ENCODE peak calls at places on chromosomes 3 and 15, in six cellular contexts. O is breast epithelium, N is HepG2, S is K562, H is sigmoid colon, Z is prostate gland. Q is an unnamed sample.

GRCh38 chr3:88301273-88302002 is 151.7 kb downstream of the C3orf38 start:
- DNase-seq in O (no peak), N (no peak), S (no peak), H (no peak), Z (no peak), Q (no peak)

GRCh38 chr3:69558912-69559311 is 173.0 kb upstream of the FRMD4B start:
- DNase-seq in O (no peak), N (no peak), S (no peak), H (peak; percentile 76), Z (peak; percentile 84), Q (peak; percentile 11)

GRCh38 chr3:59286791-59287531 is 237.1 kb upstream of the CFAP20DC start:
- DNase-seq in O (no peak), N (no peak), S (no peak), H (no peak), Z (no peak), Q (no peak)

GRCh38 chr3:29922990-29923746 is 642.3 kb downstream of the RBMS3 start:
- DNase-seq in O (no peak), N (peak; percentile 54), S (no peak), H (peak; percentile 65), Z (no peak), Q (peak; percentile 85)

GRCh38 chr3:88003115-88003755 is 55.6 kb downstream of the CGGBP1 start:
- DNase-seq in O (no peak), N (peak; percentile 32), S (peak; percentile 60), H (no peak), Z (no peak), Q (peak; percentile 64)

GRCh38 chr15:59276225-59277178 is 69.9 kb downstream of the LDHAL6B start:
- DNase-seq in O (no peak), N (peak; percentile 96), S (no peak), H (no peak), Z (no peak), Q (no peak)

GRCh38 chr3:67291287-67292252 is 293.5 kb downstream of the KBTBD8 start:
- DNase-seq in O (no peak), N (peak; percentile 59), S (no peak), H (no peak), Z (no peak), Q (no peak)

GRCh38 chr3:21294768-21295167 is 456.2 kb downstream of the ZNF385D start:
- DNase-seq in O (no peak), N (no peak), S (no peak), H (no peak), Z (no peak), Q (no peak)

GRCh38 chr3:169771651-169772529 is 1.3 kb upstream of the MYNN start:
- DNase-seq in O (no peak), N (peak; percentile 79), S (peak; percentile 83), H (peak; percentile 69), Z (peak; percentile 40), Q (peak; percentile 95)

GRCh38 chr15:95132774-95133173 is 901.4 kb downstream of the MCTP2 start:
- DNase-seq in O (no peak), N (no peak), S (no peak), H (no peak), Z (no peak), Q (no peak)

GRCh38 chr3:78140866-78141658 is 1101.2 kb downstream of the ROBO2 start:
- DNase-seq in O (no peak), N (no peak), S (no peak), H (no peak), Z (no peak), Q (peak; percentile 61)

GRCh38 chr15:41870689-41871081 is 23.2 kb downstream of the SPTBN5 start:
- DNase-seq in O (no peak), N (no peak), S (peak; percentile 46), H (no peak), Z (no peak), Q (no peak)

GRCh38 chr15:63121382-63122001 is at the start of gene LACTB:
- DNase-seq in O (peak; percentile 81), N (peak; percentile 75), S (peak; percentile 94), H (peak; percentile 93), Z (peak; percentile 83), Q (peak; percentile 84)
- TF ChIP-seq POLR2AphosphoS5 in O (no peak), N (peak; percentile 55), S (peak; percentile 24), H (peak; percentile 80), Z (peak; percentile 50), Q (peak; percentile 78)

GRCh38 chr3:127738192-127738840 is 65.6 kb downstream of the ABTB1 start:
- DNase-seq in O (peak; percentile 52), N (no peak), S (peak; percentile 7), H (no peak), Z (peak; percentile 42), Q (no peak)
- H3K4me3 ChIP-seq in O (no peak overlapping the region), N (no peak overlapping the region), S (no peak overlapping the region), H (no peak overlapping the region), Z (no peak overlapping the region), Q (no peak overlapping the region)

DNA sequence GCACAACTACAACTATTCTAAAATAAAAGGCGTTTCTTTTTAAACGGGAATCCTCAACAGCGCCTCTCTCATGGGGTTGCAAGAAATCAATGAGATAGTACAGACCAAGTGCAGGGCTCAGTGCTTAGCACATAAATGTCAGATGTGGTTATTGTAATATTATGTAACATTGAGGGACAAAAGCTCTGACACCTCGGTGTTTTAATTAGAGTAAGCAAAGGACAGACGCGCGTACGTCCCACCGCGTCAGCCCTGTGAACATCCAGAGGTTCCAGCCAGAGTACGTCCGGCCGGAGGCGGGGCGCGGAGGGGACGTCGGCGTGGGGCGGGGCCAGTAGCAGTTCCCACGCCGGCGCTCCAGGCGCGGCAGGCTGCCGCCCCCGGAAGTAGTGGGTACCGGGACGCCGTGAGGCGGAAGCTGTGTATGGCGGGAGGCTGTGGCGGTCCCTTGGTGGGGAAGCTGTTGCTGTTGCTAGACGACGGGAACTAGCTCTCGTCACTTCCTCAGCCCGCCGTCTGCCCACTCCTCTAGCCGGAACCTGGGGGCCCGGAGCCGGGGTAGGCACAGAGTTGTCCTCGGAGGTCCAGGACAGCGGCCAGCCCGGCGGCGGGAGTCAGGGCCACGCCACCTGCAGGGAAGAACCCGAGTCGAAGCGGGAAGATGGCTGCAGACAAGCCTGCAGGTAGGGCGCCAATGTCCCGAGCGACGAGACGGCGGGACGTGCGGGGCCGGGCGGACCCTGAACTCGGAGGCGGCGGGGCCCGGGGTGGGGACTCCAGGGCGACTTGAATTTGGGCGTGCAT is at the start of gene CNOT10:
- DNase-seq in O (peak; percentile 89), N (peak; percentile 93), S (peak; percentile 98), H (peak; percentile 96), Z (peak; percentile 92), Q (peak; percentile 95)
- TF ChIP-seq POLR2A in O (no peak), N (peak; percentile 80), S (peak; percentile 86), H (peak; percentile 9), Z (peak; percentile 67), Q (peak; percentile 41)

GRCh38 chr3:141486735-141487418 is at the start of gene RASA2:
- DNase-seq in O (peak; percentile 64), N (peak; percentile 26), S (peak; percentile 79), H (peak; percentile 88), Z (peak; percentile 50), Q (peak; percentile 59)
- TF ChIP-seq POLR2AphosphoS5 in O (peak; percentile 73), N (peak; percentile 56), S (peak; percentile 77), H (no peak), Z (no peak), Q (peak; percentile 85)

DNA sequence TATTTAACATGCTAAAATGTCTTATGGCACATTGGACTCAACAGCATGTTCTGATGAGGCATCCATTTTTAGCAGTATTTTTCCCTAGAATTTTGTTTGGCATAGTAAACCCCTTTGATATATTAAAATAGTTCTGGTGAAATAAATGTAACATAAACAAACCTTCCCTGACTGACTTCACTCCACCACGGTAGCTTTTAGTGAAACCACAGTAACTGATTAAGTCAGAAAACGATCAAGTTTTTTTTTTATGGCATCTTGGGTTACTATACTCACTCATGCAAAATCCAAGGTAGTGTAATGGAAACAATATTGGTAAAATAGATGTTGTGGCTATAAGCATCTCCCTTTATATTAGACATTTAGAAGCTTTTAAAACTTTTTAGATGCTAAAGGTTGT is 2.8 kb downstream of the SERP1 start:
- DNase-seq in O (no peak), N (no peak), S (no peak), H (no peak), Z (no peak), Q (no peak)
- H3K4me3 ChIP-seq in O (no peak overlapping the region), N (no peak overlapping the region), S (no peak overlapping the region), H (no peak overlapping the region), Z (no peak overlapping the region), Q (no peak overlapping the region)

Q was measured in endothelial cell of umbilical vein.